ENCODE peak calls at places on chromosomes 5 and 9, in five cellular contexts. One of them, this sample, is unnamed.

GRCh38 chr9:15306068-15306756 is 804 bp downstream of the TTC39B start:
- DNase-seq in foreskin fibroblast: peak; percentile 73
- DNase-seq in WERI-Rb-1: no peak
- DNase-seq in tibial nerve: peak; percentile 40
- DNase-seq in left ventricle myocardium inferior: peak; percentile 38
- DNase-seq in this sample: no peak

GRCh38 chr9:113854310-113854709 is 21.8 kb upstream of the ZNF618 start:
- DNase-seq in left ventricle myocardium inferior: no peak
- DNase-seq in foreskin fibroblast: no peak
- DNase-seq in WERI-Rb-1: no peak
- DNase-seq in tibial nerve: no peak
- DNase-seq in this sample: no peak

GRCh38 chr9:72579190-72579589 is 57.8 kb downstream of the TMC1 start:
- DNase-seq in foreskin fibroblast: peak; percentile 69
- DNase-seq in WERI-Rb-1: no peak
- DNase-seq in left ventricle myocardium inferior: peak; percentile 37
- DNase-seq in tibial nerve: no peak
- DNase-seq in this sample: no peak

GRCh38 chr9:133763272-133764183 is 25.4 kb upstream of the SARDH start:
- DNase-seq in foreskin fibroblast: peak; percentile 33
- DNase-seq in tibial nerve: no peak
- DNase-seq in WERI-Rb-1: no peak
- DNase-seq in left ventricle myocardium inferior: no peak
- DNase-seq in this sample: no peak

GRCh38 chr5:172768573-172769323 is 2.2 kb downstream of the DUSP1 start:
- DNase-seq in WERI-Rb-1: no peak
- DNase-seq in tibial nerve: no peak
- DNase-seq in foreskin fibroblast: peak; percentile 67
- DNase-seq in left ventricle myocardium inferior: no peak
- DNase-seq in this sample: no peak

GRCh38 chr5:158142182-158142581 is 283.2 kb upstream of the CLINT1 start:
- DNase-seq in foreskin fibroblast: no peak
- DNase-seq in left ventricle myocardium inferior: no peak
- DNase-seq in WERI-Rb-1: no peak
- DNase-seq in tibial nerve: no peak
- DNase-seq in this sample: no peak

GRCh38 chr5:120435129-120435528 is 29.0 kb upstream of the PRR16 start:
- DNase-seq in tibial nerve: no peak
- DNase-seq in left ventricle myocardium inferior: no peak
- DNase-seq in foreskin fibroblast: no peak
- DNase-seq in WERI-Rb-1: no peak
- DNase-seq in this sample: no peak

GRCh38 chr5:55923177-55923872 is 71.4 kb downstream of the IL6ST start:
- DNase-seq in tibial nerve: no peak
- DNase-seq in foreskin fibroblast: no peak
- DNase-seq in WERI-Rb-1: no peak
- DNase-seq in left ventricle myocardium inferior: peak; percentile 28
- DNase-seq in this sample: no peak

GRCh38 chr5:172444110-172444510 is 10.2 kb downstream of the SH3PXD2B start:
- DNase-seq in left ventricle myocardium inferior: no peak
- DNase-seq in foreskin fibroblast: peak; percentile 56
- DNase-seq in tibial nerve: no peak
- DNase-seq in WERI-Rb-1: peak; percentile 46
- DNase-seq in this sample: no peak

GRCh38 chr9:93295031-93295430 is 111.1 kb downstream of the WNK2 start:
- DNase-seq in WERI-Rb-1: no peak
- DNase-seq in left ventricle myocardium inferior: no peak
- DNase-seq in foreskin fibroblast: no peak
- DNase-seq in tibial nerve: no peak
- DNase-seq in this sample: no peak

GRCh38 chr9:125631391-125632085 is 75.5 kb downstream of the MAPKAP1 start:
- DNase-seq in left ventricle myocardium inferior: no peak
- DNase-seq in foreskin fibroblast: peak; percentile 69
- DNase-seq in tibial nerve: no peak
- DNase-seq in WERI-Rb-1: peak; percentile 54
- DNase-seq in this sample: no peak

GRCh38 chr5:142720561-142721275 is 34.8 kb upstream of the FGF1 start:
- DNase-seq in left ventricle myocardium inferior: peak; percentile 59
- DNase-seq in tibial nerve: no peak
- DNase-seq in WERI-Rb-1: no peak
- DNase-seq in foreskin fibroblast: no peak
- DNase-seq in this sample: no peak

GRCh38 chr5:38380522-38380921 is 122.2 kb downstream of the EGFLAM start:
- DNase-seq in tibial nerve: no peak
- DNase-seq in foreskin fibroblast: no peak
- DNase-seq in left ventricle myocardium inferior: no peak
- DNase-seq in WERI-Rb-1: no peak
- DNase-seq in this sample: no peak

GRCh38 chr5:175681045-175681974 is 23.4 kb downstream of the HRH2 start:
- DNase-seq in WERI-Rb-1: peak; percentile 48
- DNase-seq in tibial nerve: no peak
- DNase-seq in left ventricle myocardium inferior: no peak
- DNase-seq in foreskin fibroblast: no peak
- DNase-seq in this sample: no peak

GRCh38 chr9:19828586-19828985 is 39.7 kb upstream of the SLC24A2 start:
- DNase-seq in WERI-Rb-1: peak; percentile 8
- DNase-seq in tibial nerve: no peak
- DNase-seq in foreskin fibroblast: no peak
- DNase-seq in left ventricle myocardium inferior: no peak
- DNase-seq in this sample: no peak

GRCh38 chr9:130498918-130499698 is 54.3 kb downstream of the ASS1 start:
- DNase-seq in tibial nerve: no peak
- DNase-seq in WERI-Rb-1: no peak
- DNase-seq in foreskin fibroblast: no peak
- DNase-seq in left ventricle myocardium inferior: no peak
- DNase-seq in this sample: no peak
- TF ChIP-seq CTCF in tibial nerve: no peak
- TF ChIP-seq CTCF in WERI-Rb-1: no peak
- TF ChIP-seq CTCF in foreskin fibroblast: no peak
- TF ChIP-seq CTCF in left ventricle myocardium inferior: no peak
- TF ChIP-seq CTCF in this sample: no peak

GRCh38 chr5:133053463-133053862 is 1.6 kb downstream of the HSPA4 start:
- DNase-seq in WERI-Rb-1: no peak
- DNase-seq in left ventricle myocardium inferior: no peak
- DNase-seq in foreskin fibroblast: no peak
- DNase-seq in tibial nerve: no peak
- DNase-seq in this sample: no peak

GRCh38 chr5:133050500-133050899 is 1.3 kb upstream of the HSPA4 start:
- DNase-seq in foreskin fibroblast: no peak
- DNase-seq in tibial nerve: no peak
- DNase-seq in WERI-Rb-1: no peak
- DNase-seq in left ventricle myocardium inferior: no peak
- DNase-seq in this sample: no peak

GRCh38 chr5:133052317-133053175 is 733 bp downstream of the HSPA4 start:
- DNase-seq in tibial nerve: no peak
- DNase-seq in left ventricle myocardium inferior: peak; percentile 66
- DNase-seq in WERI-Rb-1: peak; percentile 55
- DNase-seq in foreskin fibroblast: peak; percentile 83
- DNase-seq in this sample: no peak

GRCh38 chr5:133051117-133051546 is 681 bp upstream of the HSPA4 start:
- DNase-seq in foreskin fibroblast: no peak
- DNase-seq in left ventricle myocardium inferior: no peak
- DNase-seq in WERI-Rb-1: peak; percentile 92
- DNase-seq in tibial nerve: no peak
- DNase-seq in this sample: no peak

DNA sequence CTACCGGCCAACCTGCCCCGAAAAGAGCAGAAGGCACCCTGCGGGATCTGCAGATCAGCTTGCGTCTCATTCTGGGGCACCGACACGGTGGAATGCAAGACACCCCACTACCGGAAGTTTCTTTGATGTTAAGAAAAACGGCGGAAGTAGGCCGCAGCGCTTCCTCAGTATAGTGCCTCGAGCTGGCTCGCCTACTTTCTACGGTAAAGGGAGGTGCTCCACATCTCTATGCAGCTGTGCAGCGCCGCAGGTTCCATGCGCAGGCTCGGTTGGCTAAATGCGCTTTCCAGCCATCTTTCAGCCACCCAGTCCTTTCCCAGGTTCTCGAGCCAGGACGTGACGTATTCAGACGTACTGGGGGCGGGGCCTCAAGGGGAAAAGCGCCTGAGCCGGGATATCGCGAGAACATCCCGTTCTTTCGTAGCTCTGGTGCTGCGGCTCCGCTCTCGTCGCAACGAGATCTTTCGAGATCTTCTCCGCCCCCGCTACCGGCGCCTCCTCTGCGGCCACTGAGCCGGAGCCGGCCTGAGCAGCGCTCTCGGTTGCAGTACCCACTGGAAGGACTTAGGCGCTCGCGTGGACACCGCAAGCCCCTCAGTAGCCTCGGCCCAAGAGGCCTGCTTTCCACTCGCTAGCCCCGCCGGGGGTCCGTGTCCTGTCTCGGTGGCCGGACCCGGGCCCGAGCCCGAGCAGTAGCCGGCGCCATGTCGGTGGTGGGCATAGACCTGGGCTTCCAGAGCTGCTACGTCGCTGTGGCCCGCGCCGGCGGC is at the start of gene HSPA4:
- DNase-seq in WERI-Rb-1: peak; percentile 98
- DNase-seq in tibial nerve: peak; percentile 96
- DNase-seq in left ventricle myocardium inferior: peak; percentile 97
- DNase-seq in foreskin fibroblast: peak; percentile 99
- DNase-seq in this sample: peak; percentile 98
- H3K4me3 ChIP-seq in WERI-Rb-1: peak within 1 kb of the TSS; percentile 72
- H3K4me3 ChIP-seq in tibial nerve: peak within 1 kb of the TSS; percentile 94
- H3K4me3 ChIP-seq in left ventricle myocardium inferior: peak within 1 kb of the TSS; percentile 98
- H3K4me3 ChIP-seq in foreskin fibroblast: peak within 1 kb of the TSS; percentile 94
- H3K4me3 ChIP-seq in this sample: peak within 1 kb of the TSS; percentile 97

GRCh38 chr9:71003346-71003745 is 118.1 kb downstream of the TRPM3 start:
- DNase-seq in left ventricle myocardium inferior: no peak
- DNase-seq in foreskin fibroblast: no peak
- DNase-seq in WERI-Rb-1: no peak
- DNase-seq in tibial nerve: no peak
- DNase-seq in this sample: no peak

GRCh38 chr9:71004196-71004595 is 117.2 kb downstream of the TRPM3 start:
- DNase-seq in tibial nerve: no peak
- DNase-seq in foreskin fibroblast: no peak
- DNase-seq in WERI-Rb-1: no peak
- DNase-seq in left ventricle myocardium inferior: no peak
- DNase-seq in this sample: no peak

GRCh38 chr9:71005456-71005855 is 116.0 kb downstream of the TRPM3 start:
- DNase-seq in foreskin fibroblast: no peak
- DNase-seq in tibial nerve: no peak
- DNase-seq in left ventricle myocardium inferior: no peak
- DNase-seq in WERI-Rb-1: no peak
- DNase-seq in this sample: no peak

GRCh38 chr9:70998962-70999361 is 122.5 kb downstream of the TRPM3 start:
- DNase-seq in tibial nerve: no peak
- DNase-seq in WERI-Rb-1: no peak
- DNase-seq in left ventricle myocardium inferior: no peak
- DNase-seq in foreskin fibroblast: peak; percentile 68
- DNase-seq in this sample: no peak

DNA sequence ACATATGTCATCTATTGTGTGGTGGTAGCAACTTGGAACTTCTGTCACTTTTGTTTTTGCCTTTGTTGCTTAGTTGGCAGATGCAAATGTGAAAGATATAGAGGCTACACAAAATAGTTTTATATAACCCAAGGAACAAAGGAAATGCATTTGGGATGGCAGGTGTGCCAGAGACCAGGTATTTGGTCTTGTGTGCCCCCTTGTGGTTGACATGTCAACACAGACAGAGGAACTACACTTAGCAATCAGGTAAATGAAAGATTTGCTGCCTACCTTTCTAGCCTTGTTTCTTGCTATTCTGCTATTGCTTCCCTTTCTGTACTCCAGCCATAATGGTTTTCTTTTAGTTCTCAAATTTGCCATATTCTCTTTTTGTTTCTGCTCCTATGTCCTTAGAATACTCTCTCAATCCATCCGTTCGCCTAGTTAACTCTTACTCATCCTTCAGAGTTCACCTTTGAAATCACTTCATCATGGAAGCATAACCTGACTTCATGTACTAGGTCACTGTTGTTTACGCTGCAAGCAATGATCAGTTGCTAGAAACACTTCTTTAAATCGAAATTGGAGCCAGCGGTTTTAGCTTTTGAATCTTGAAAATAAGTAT is 119.5 kb downstream of the TRPM3 start:
- DNase-seq in tibial nerve: no peak
- DNase-seq in left ventricle myocardium inferior: no peak
- DNase-seq in WERI-Rb-1: peak; percentile 57
- DNase-seq in foreskin fibroblast: peak; percentile 59
- DNase-seq in this sample: no peak
- TF ChIP-seq CTCF in tibial nerve: no peak
- TF ChIP-seq CTCF in left ventricle myocardium inferior: peak; percentile 65
- TF ChIP-seq CTCF in WERI-Rb-1: peak; percentile 80
- TF ChIP-seq CTCF in foreskin fibroblast: peak; percentile 64
- TF ChIP-seq CTCF in this sample: peak; percentile 49

DNA sequence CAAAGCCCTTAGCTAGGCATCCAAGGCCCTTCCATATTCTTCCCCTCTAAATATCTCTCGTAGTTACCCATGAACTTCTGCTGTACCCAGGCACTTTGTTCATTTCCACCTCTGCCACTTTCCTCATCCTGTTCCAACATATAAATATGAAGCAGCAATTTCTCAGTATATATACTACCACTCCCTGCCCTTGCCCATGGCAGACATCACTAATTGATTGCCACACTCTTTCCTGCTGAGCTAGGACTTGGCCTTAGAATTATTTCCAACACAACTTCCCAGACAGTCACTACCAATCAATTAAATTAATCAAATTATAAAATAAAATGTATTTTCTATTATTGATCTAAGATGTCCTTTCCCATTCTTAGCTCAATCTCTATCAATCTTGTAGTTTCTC is 8.5 kb downstream of the INSYN2B start:
- DNase-seq in tibial nerve: no peak
- DNase-seq in WERI-Rb-1: no peak
- DNase-seq in foreskin fibroblast: no peak
- DNase-seq in left ventricle myocardium inferior: no peak
- DNase-seq in this sample: no peak
- H3K4me3 ChIP-seq in tibial nerve: no peak overlapping the region
- H3K4me3 ChIP-seq in WERI-Rb-1: no peak overlapping the region
- H3K4me3 ChIP-seq in foreskin fibroblast: no peak overlapping the region
- H3K4me3 ChIP-seq in left ventricle myocardium inferior: no peak overlapping the region
- H3K4me3 ChIP-seq in this sample: no peak overlapping the region

DNA sequence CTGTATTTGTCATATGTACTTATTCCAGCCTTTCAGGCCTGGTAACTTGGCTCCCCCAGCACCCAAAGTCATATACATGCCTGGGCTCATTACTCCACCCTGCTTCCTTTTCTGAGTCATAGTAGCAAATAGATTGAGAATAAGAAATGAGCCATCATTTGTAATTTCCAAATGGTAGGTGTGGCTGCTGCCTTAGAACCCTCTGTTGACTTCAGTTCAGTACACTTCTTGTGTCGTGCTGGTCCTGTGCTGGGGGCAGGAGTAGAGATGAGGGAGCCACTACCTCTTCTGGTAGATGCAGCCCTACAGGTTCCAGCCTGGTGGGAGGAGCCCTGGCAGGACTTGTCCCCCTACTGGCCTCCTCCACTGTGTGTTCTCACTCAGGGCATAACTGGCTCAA is 11.1 kb downstream of the GM2A start:
- DNase-seq in tibial nerve: no peak
- DNase-seq in foreskin fibroblast: peak; percentile 80
- DNase-seq in left ventricle myocardium inferior: no peak
- DNase-seq in WERI-Rb-1: no peak
- DNase-seq in this sample: no peak
- TF ChIP-seq CTCF in tibial nerve: no peak
- TF ChIP-seq CTCF in foreskin fibroblast: no peak
- TF ChIP-seq CTCF in left ventricle myocardium inferior: no peak
- TF ChIP-seq CTCF in WERI-Rb-1: no peak
- TF ChIP-seq CTCF in this sample: no peak